ENCODE peak calls at places on chromosome 18, in five cellular contexts. One of them, this sample, is unnamed. For H3K4me1, the result is how much of the 10 kb centered on the place peaks cover.

GRCh38 chr18:76454429-76454828 is 40.6 kb downstream of the ZNF516 start:
- DNase-seq in IMR-90: peak
- DNase-seq in Peyer's patch: no peak
- DNase-seq in ovary: no peak
- DNase-seq in transverse colon: no peak
- DNase-seq in this sample: no peak

GRCh38 chr18:55322176-55322735 is 265.7 kb downstream of the TCF4 start:
- DNase-seq in ovary: peak
- DNase-seq in IMR-90: peak
- DNase-seq in transverse colon: peak
- DNase-seq in Peyer's patch: peak
- DNase-seq in this sample: peak

GRCh38 chr18:35415511-35416427 is 38.6 kb upstream of the ZNF396 start:
- DNase-seq in Peyer's patch: no peak
- DNase-seq in transverse colon: no peak
- DNase-seq in ovary: no peak
- DNase-seq in IMR-90: peak
- DNase-seq in this sample: no peak

GRCh38 chr18:31490387-31490786 is 7.6 kb upstream of the DSG2 start:
- DNase-seq in ovary: no peak
- DNase-seq in Peyer's patch: no peak
- DNase-seq in transverse colon: no peak
- DNase-seq in IMR-90: no peak
- DNase-seq in this sample: no peak

GRCh38 chr18:62716679-62717058 is 1.3 kb downstream of the PHLPP1 start:
- DNase-seq in transverse colon: peak
- DNase-seq in IMR-90: no peak
- DNase-seq in Peyer's patch: peak
- DNase-seq in ovary: peak
- DNase-seq in this sample: peak

GRCh38 chr18:79608535-79608934 is 71.1 kb upstream of the CTDP1 start:
- DNase-seq in ovary: peak
- DNase-seq in Peyer's patch: no peak
- DNase-seq in transverse colon: no peak
- DNase-seq in IMR-90: no peak
- DNase-seq in this sample: no peak

GRCh38 chr18:44758821-44759624 is 78.3 kb downstream of the SETBP1 start:
- DNase-seq in ovary: no peak
- DNase-seq in transverse colon: peak
- DNase-seq in IMR-90: no peak
- DNase-seq in Peyer's patch: peak
- DNase-seq in this sample: no peak

GRCh38 chr18:801137-801536 is 10.9 kb downstream of the YES1 start:
- DNase-seq in ovary: no peak
- DNase-seq in IMR-90: no peak
- DNase-seq in Peyer's patch: no peak
- DNase-seq in transverse colon: no peak
- DNase-seq in this sample: no peak

GRCh38 chr18:44786697-44787096 is 106.0 kb downstream of the SETBP1 start:
- DNase-seq in transverse colon: no peak
- DNase-seq in Peyer's patch: no peak
- DNase-seq in IMR-90: no peak
- DNase-seq in ovary: no peak
- DNase-seq in this sample: no peak

GRCh38 chr18:63832470-63832869 is 55.0 kb upstream of the SERPINB2 start:
- DNase-seq in IMR-90: peak
- DNase-seq in transverse colon: no peak
- DNase-seq in Peyer's patch: no peak
- DNase-seq in ovary: no peak
- DNase-seq in this sample: no peak

GRCh38 chr18:26579941-26580618 is 31.7 kb upstream of the KCTD1 start:
- DNase-seq in IMR-90: no peak
- DNase-seq in ovary: no peak
- DNase-seq in Peyer's patch: no peak
- DNase-seq in transverse colon: peak
- DNase-seq in this sample: peak

GRCh38 chr18:80136679-80137078 is 27.6 kb downstream of the ADNP2 start:
- DNase-seq in Peyer's patch: no peak
- DNase-seq in IMR-90: no peak
- DNase-seq in transverse colon: no peak
- DNase-seq in ovary: no peak
- DNase-seq in this sample: no peak

GRCh38 chr18:80157708-80158343 is 48.8 kb downstream of the ADNP2 start:
- DNase-seq in Peyer's patch: peak
- DNase-seq in transverse colon: peak
- DNase-seq in ovary: peak
- DNase-seq in IMR-90: peak
- DNase-seq in this sample: peak

GRCh38 chr18:23135679-23136325 is 517 bp downstream of the CABLES1 start:
- DNase-seq in IMR-90: no peak
- DNase-seq in transverse colon: peak
- DNase-seq in ovary: peak
- DNase-seq in Peyer's patch: no peak
- DNase-seq in this sample: peak

GRCh38 chr18:74990563-74991081 is 218.3 kb downstream of the PTGR3 start:
- DNase-seq in IMR-90: peak
- DNase-seq in transverse colon: no peak
- DNase-seq in ovary: no peak
- DNase-seq in Peyer's patch: no peak
- DNase-seq in this sample: no peak

GRCh38 chr18:76518543-76519155 is 23.6 kb upstream of the ZNF516 start:
- DNase-seq in ovary: peak
- DNase-seq in transverse colon: peak
- DNase-seq in Peyer's patch: peak
- DNase-seq in IMR-90: peak
- DNase-seq in this sample: no peak

GRCh38 chr18:45222200-45222599 is 393.1 kb upstream of the SLC14A2 start:
- DNase-seq in Peyer's patch: no peak
- DNase-seq in IMR-90: no peak
- DNase-seq in ovary: no peak
- DNase-seq in transverse colon: no peak
- DNase-seq in this sample: no peak

GRCh38 chr18:29154196-29154757 is 977.3 kb upstream of the CDH2 start:
- DNase-seq in Peyer's patch: no peak
- DNase-seq in transverse colon: no peak
- DNase-seq in IMR-90: peak
- DNase-seq in ovary: no peak
- DNase-seq in this sample: no peak

GRCh38 chr18:23721711-23722479 is 32.6 kb downstream of the LAMA3 start:
- DNase-seq in ovary: no peak
- DNase-seq in transverse colon: no peak
- DNase-seq in Peyer's patch: no peak
- DNase-seq in IMR-90: peak
- DNase-seq in this sample: no peak

GRCh38 chr18:63043516-63043915 is 276.1 kb downstream of the BCL2 start:
- DNase-seq in ovary: no peak
- DNase-seq in transverse colon: no peak
- DNase-seq in IMR-90: peak
- DNase-seq in Peyer's patch: no peak
- DNase-seq in this sample: no peak

GRCh38 chr18:74623047-74623816 is 25.6 kb downstream of the ZNF407 start:
- DNase-seq in ovary: peak
- DNase-seq in IMR-90: peak
- DNase-seq in Peyer's patch: no peak
- DNase-seq in transverse colon: no peak
- DNase-seq in this sample: no peak

GRCh38 chr18:685438-685837 is 27.0 kb downstream of the ENOSF1 start:
- DNase-seq in transverse colon: no peak
- DNase-seq in IMR-90: no peak
- DNase-seq in ovary: no peak
- DNase-seq in Peyer's patch: no peak
- DNase-seq in this sample: no peak

GRCh38 chr18:46754661-46755292 is 2.1 kb downstream of the ST8SIA5 start:
- DNase-seq in transverse colon: no peak
- DNase-seq in IMR-90: no peak
- DNase-seq in ovary: no peak
- DNase-seq in Peyer's patch: no peak
- DNase-seq in this sample: no peak

GRCh38 chr18:10453885-10454772 is at the start of gene APCDD1:
- DNase-seq in IMR-90: no peak
- DNase-seq in ovary: peak
- DNase-seq in transverse colon: peak
- DNase-seq in Peyer's patch: no peak
- DNase-seq in this sample: peak

GRCh38 chr18:36399055-36399454 is 101.5 kb downstream of the FHOD3 start:
- DNase-seq in transverse colon: no peak
- DNase-seq in ovary: no peak
- DNase-seq in Peyer's patch: no peak
- DNase-seq in IMR-90: no peak
- DNase-seq in this sample: no peak

GRCh38 chr18:32355896-32356295 is 114.8 kb downstream of the GAREM1 start:
- DNase-seq in ovary: no peak
- DNase-seq in transverse colon: no peak
- DNase-seq in Peyer's patch: no peak
- DNase-seq in IMR-90: peak
- DNase-seq in this sample: no peak

GRCh38 chr18:76450912-76451421 is 44.1 kb downstream of the ZNF516 start:
- DNase-seq in ovary: peak
- DNase-seq in IMR-90: peak
- DNase-seq in transverse colon: peak
- DNase-seq in Peyer's patch: no peak
- DNase-seq in this sample: no peak

GRCh38 chr18:74944676-74945075 is 264.3 kb downstream of the PTGR3 start:
- DNase-seq in Peyer's patch: no peak
- DNase-seq in IMR-90: peak
- DNase-seq in ovary: no peak
- DNase-seq in transverse colon: no peak
- DNase-seq in this sample: no peak

GRCh38 chr18:63953811-63954210 is 4.7 kb downstream of the HMSD start:
- DNase-seq in IMR-90: no peak
- DNase-seq in ovary: no peak
- DNase-seq in Peyer's patch: no peak
- DNase-seq in transverse colon: no peak
- DNase-seq in this sample: no peak

GRCh38 chr18:48940854-48941531 is 9.8 kb downstream of the SMAD7 start:
- DNase-seq in transverse colon: peak
- DNase-seq in ovary: no peak
- DNase-seq in Peyer's patch: peak
- DNase-seq in IMR-90: peak
- DNase-seq in this sample: no peak
- H3K4me1 ChIP-seq in transverse colon: half or more
- H3K4me1 ChIP-seq in ovary: under half
- H3K4me1 ChIP-seq in Peyer's patch: under half
- H3K4me1 ChIP-seq in IMR-90: half or more
- H3K4me1 ChIP-seq in this sample: half or more

DNA sequence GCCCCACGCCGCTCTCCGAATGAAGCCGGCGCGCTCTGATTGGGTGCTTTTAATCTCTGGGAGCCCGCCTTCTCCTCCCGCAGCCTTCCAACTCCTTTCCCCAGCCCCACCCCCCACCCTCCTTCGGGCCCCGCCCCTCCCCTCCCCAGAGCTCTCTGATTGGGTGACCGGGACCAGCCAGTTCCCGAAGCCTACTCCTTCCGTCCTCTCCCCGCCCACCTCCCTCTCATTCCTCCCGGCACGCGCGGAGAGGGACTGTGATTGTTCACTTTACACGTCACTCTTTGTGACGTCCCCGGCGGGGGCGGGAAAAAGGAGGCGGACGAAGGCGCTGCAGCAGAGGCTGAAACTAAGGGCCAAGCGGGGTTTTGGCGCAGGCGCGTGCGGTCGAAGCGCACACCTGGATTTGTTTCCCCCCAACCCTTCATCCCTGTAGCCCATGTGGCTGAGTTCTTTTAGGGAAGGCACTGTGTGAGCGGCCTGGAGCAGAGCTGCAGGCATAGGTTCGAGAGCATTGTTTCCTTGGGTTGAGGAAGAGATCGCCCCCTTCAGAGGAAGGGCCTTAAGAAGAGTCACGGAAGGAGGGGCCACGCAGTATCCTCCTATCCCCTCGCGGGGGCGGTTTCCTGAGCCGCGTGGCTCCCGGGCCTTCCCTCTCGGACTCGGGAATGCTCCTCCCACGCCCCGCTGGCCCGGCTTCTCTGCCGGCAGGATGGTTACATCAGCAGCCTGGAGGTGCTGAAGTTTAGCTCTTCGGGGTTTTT is at the start of gene MEX3C:
- DNase-seq in Peyer's patch: peak
- DNase-seq in ovary: peak
- DNase-seq in IMR-90: peak
- DNase-seq in transverse colon: peak
- DNase-seq in this sample: peak
- TF ChIP-seq POLR2A in Peyer's patch: peak
- TF ChIP-seq POLR2A in ovary: peak
- TF ChIP-seq POLR2A in IMR-90: no peak
- TF ChIP-seq POLR2A in transverse colon: peak
- TF ChIP-seq POLR2A in this sample: peak

DNA sequence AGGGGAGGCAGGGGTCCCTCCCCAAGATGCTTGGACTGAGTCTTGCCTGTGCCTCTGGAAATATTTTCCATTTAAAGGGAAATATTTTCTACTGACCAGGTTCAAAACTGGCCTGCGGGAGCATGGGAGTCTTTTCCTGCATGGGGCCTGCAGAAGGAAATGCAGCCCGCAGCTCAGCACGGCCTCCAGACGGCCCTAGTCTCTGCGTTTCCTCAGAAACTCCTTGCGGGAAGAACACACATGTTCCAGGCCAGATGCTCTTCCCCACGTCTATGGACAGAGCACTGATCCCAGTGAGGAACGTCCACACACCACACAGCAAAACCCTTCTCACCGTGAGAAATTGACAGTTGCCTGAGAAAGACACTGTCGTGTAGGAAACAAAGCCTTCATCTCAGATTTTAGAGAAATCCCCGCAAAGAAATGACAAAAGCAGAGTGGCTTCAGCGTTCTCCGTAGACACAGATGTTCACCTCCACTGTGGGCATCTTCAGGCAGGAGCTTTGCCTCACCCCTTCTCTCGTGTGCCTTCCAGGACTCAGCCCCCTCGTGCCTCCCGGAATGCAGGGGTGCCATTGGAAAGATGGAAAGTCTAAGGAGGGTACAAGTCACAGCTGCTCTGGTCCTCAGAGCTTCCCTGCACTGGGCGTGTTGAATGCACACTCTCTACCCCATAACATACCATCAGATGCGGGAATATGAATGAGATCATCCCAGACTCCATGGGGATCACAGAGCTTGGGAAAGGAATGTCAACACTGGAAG is 438.8 kb upstream of the SALL3 start:
- DNase-seq in IMR-90: no peak
- DNase-seq in Peyer's patch: no peak
- DNase-seq in transverse colon: no peak
- DNase-seq in ovary: no peak
- DNase-seq in this sample: no peak
- H3K4me1 ChIP-seq in IMR-90: under half
- H3K4me1 ChIP-seq in Peyer's patch: under half
- H3K4me1 ChIP-seq in transverse colon: under half
- H3K4me1 ChIP-seq in ovary: under half
- H3K4me1 ChIP-seq in this sample: under half

DNA sequence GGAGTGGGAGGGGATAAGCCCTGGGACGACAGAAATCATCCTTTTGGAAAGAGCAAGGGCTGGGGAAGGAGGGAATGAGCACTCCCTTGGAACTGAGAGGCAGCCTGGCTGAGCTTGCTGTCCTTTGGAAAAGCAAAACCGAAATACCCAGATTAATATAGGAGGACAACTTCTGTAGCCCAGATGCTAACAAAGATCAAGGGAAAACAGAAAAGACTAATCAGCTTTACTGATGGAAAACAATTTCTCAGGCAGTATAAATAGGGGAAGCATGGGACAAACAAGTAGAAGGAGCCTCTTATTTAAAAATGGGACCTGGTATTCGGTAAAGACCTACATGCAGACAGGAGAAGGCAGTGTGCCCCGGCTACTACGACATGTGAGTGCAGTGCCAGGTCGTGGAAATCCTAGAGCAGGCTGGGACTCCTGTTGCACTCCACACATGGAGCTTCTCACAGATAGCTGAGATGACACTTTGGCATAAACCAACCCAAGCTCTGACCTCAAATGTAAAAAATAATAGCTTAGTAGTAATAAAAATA is 775 bp upstream of the DSEL start:
- DNase-seq in ovary: peak
- DNase-seq in IMR-90: peak
- DNase-seq in transverse colon: peak
- DNase-seq in Peyer's patch: no peak
- DNase-seq in this sample: peak
- TF ChIP-seq POLR2A in ovary: no peak
- TF ChIP-seq POLR2A in IMR-90: no peak
- TF ChIP-seq POLR2A in transverse colon: no peak
- TF ChIP-seq POLR2A in Peyer's patch: peak
- TF ChIP-seq POLR2A in this sample: no peak

This sample was measured in body of pancreas.